ENCODE peak calls at places on chromosomes 4 and X, in seven cellular contexts. V is tibial artery, N is neural crest cell, E is choroid plexus epithelial cell, O is MCF 10A, P is AG09309, S is A673. M is an unnamed sample.

GRCh38 chr4:106358899-106359298 is 9.7 kb downstream of the GIMD1 start:
- DNase-seq in V (no peak), O (no peak), N (no peak), S (no peak), P (peak; percentile 58), E (peak; percentile 63), M (no peak)

GRCh38 chr4:106615407-106615945 is 246.9 kb upstream of the GIMD1 start:
- DNase-seq in N (no peak), P (no peak), V (no peak), E (peak; percentile 19), O (no peak), S (peak; percentile 41), M (no peak)

GRCh38 chr4:183354213-183354612 is 32.0 kb upstream of the CLDN24 start:
- DNase-seq in V (no peak), O (peak; percentile 67), P (no peak), E (no peak), S (no peak), N (no peak), M (no peak)

GRCh38 chr4:82797591-82798081 is 960 bp downstream of the SCD5 start:
- DNase-seq in E (no peak), S (no peak), O (peak; percentile 23), P (no peak), V (no peak), N (peak; percentile 21), M (no peak)

GRCh38 chr4:38366451-38366850 is 297.5 kb upstream of the KLF3 start:
- DNase-seq in P (no peak), S (peak; percentile 68), O (no peak), V (peak; percentile 47), N (no peak), E (no peak), M (no peak)

GRCh38 chrX:22109442-22109841 is 77.3 kb downstream of the PHEX start:
- DNase-seq in O (no peak), V (no peak), E (peak; percentile 39), N (no peak), S (peak; percentile 28), P (no peak), M (no peak)

GRCh38 chr4:20684852-20685763 is 15.2 kb upstream of the PACRGL start:
- DNase-seq in V (no peak), O (peak; percentile 40), E (peak; percentile 52), N (no peak), P (no peak), S (peak; percentile 57), M (no peak)

GRCh38 chr4:22485751-22486150 is 30.1 kb downstream of the ADGRA3 start:
- DNase-seq in O (peak; percentile 60), E (peak; percentile 75), N (no peak), V (no peak), P (peak; percentile 56), S (peak; percentile 37), M (no peak)

GRCh38 chrX:143781103-143781502 is 60.6 kb upstream of the SPANXN2 start:
- DNase-seq in P (no peak), E (peak; percentile 1), V (no peak), O (peak; percentile 75), S (no peak), N (no peak), M (no peak)

GRCh38 chr4:183422962-183423653 is 21.3 kb upstream of the CDKN2AIP start:
- DNase-seq in S (peak; percentile 64), V (no peak), P (no peak), N (no peak), E (peak; percentile 46), O (peak; percentile 66), M (no peak)

GRCh38 chrX:149495573-149496071 is 9.5 kb downstream of the IDS start:
- DNase-seq in P (peak; percentile 39), E (peak; percentile 75), V (no peak), O (peak; percentile 85), S (peak; percentile 4), N (no peak), M (no peak)

GRCh38 chr4:96035727-96036126 is 195.8 kb downstream of the PDHA2 start:
- DNase-seq in S (peak; percentile 39), O (peak; percentile 51), E (peak; percentile 59), N (no peak), V (no peak), P (no peak), M (no peak)

GRCh38 chrX:78665286-78665685 is 6.2 kb upstream of the RTL3 start:
- DNase-seq in S (no peak), O (no peak), N (no peak), V (no peak), E (no peak), P (no peak), M (no peak)

GRCh38 chrX:119488749-119489148 is 20.5 kb downstream of the SLC25A5 start:
- DNase-seq in S (peak; percentile 58), P (no peak), N (peak; percentile 42), V (peak; percentile 38), O (peak; percentile 72), E (peak; percentile 58), M (no peak)

GRCh38 chrX:153582896-153583295 is 16.0 kb downstream of the CCNQ start:
- DNase-seq in N (peak; percentile 16), P (no peak), E (peak; percentile 58), S (peak; percentile 33), V (peak; percentile 25), O (no peak), M (no peak)

GRCh38 chrX:40778861-40779575 is 43.7 kb upstream of the MED14 start:
- DNase-seq in N (no peak), E (no peak), O (peak; percentile 57), P (no peak), S (no peak), V (no peak), M (no peak)

GRCh38 chr4:107901213-107901934 is 30.0 kb upstream of the CYP2U1 start:
- DNase-seq in N (no peak), O (no peak), P (no peak), E (no peak), S (no peak), V (no peak), M (no peak)

GRCh38 chr4:107902715-107903114 is 28.6 kb upstream of the CYP2U1 start:
- DNase-seq in E (no peak), P (no peak), V (no peak), S (no peak), O (no peak), N (no peak), M (no peak)

GRCh38 chr4:107908377-107908776 is 23.0 kb upstream of the CYP2U1 start:
- DNase-seq in O (no peak), E (no peak), S (no peak), V (no peak), P (no peak), N (no peak), M (no peak)

DNA sequence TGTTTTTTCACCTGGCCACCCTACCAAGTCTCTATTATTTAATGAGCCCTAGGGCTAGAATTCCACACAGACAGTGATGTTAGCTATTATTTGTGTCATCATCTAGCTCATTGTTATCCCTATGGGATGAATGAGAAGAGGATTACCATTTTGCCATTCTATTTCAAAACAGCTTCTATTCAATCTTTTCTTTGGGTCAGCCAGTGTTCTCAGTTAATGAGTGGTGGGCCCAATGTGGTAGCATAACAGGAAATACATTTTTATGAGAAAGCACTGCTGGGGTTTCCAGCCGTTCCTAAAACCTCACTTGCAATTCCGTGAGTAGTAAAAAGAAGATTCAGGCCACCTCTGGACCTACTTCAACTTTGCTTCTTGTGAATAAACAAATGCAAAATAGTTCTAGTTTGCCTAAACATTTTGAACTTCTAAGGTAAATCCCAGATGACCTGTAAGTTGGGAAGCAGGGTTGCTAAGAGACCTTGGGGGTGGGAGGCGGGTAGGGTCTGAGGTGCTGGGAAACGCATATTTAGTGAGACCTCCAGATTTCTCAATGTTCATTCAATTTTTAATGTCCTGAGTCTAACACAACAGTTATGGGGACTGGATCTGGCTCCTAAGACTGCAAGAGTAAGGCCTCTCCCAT is 24.8 kb upstream of the CYP2U1 start:
- DNase-seq in N (no peak), E (no peak), S (no peak), P (no peak), V (no peak), O (no peak), M (no peak)
- TF ChIP-seq CTCF in N (no peak), E (no peak), S (no peak), P (no peak), V (no peak), O (no peak), M (no peak)

GRCh38 chrX:17007134-17007768 is 60.8 kb downstream of the REPS2 start:
- DNase-seq in E (peak; percentile 40), S (peak; percentile 58), N (no peak), V (no peak), P (no peak), O (peak; percentile 51), M (no peak)
- TF ChIP-seq CTCF in E (peak; percentile 65), S (peak; percentile 66), N (peak; percentile 43), V (peak; percentile 39), P (peak; percentile 55), O (no peak), M (no peak)

GRCh38 chr4:99459546-99460042 is 24.5 kb upstream of the ADH7 start:
- DNase-seq in N (no peak), P (no peak), E (no peak), O (no peak), S (no peak), V (no peak), M (no peak)

GRCh38 chr4:99458911-99459447 is 23.8 kb upstream of the ADH7 start:
- DNase-seq in O (peak; percentile 45), E (peak; percentile 19), V (no peak), S (no peak), N (no peak), P (no peak), M (no peak)

GRCh38 chr4:99461623-99462401 is 26.7 kb upstream of the ADH7 start:
- DNase-seq in P (no peak), S (no peak), E (no peak), N (no peak), V (no peak), O (no peak), M (no peak)

GRCh38 chr4:99463566-99463965 is 28.4 kb upstream of the ADH7 start:
- DNase-seq in P (no peak), S (no peak), O (no peak), N (no peak), V (no peak), E (no peak), M (no peak)

GRCh38 chr4:99462875-99463464 is 27.8 kb upstream of the ADH7 start:
- DNase-seq in E (peak; percentile 88), P (peak; percentile 33), V (peak; percentile 49), S (peak; percentile 79), N (peak; percentile 25), O (peak; percentile 82), M (peak; percentile 37)
- TF ChIP-seq CTCF in E (peak; percentile 88), P (peak; percentile 80), V (peak; percentile 80), S (peak; percentile 87), N (peak; percentile 91), O (peak; percentile 84), M (peak; percentile 92)

DNA sequence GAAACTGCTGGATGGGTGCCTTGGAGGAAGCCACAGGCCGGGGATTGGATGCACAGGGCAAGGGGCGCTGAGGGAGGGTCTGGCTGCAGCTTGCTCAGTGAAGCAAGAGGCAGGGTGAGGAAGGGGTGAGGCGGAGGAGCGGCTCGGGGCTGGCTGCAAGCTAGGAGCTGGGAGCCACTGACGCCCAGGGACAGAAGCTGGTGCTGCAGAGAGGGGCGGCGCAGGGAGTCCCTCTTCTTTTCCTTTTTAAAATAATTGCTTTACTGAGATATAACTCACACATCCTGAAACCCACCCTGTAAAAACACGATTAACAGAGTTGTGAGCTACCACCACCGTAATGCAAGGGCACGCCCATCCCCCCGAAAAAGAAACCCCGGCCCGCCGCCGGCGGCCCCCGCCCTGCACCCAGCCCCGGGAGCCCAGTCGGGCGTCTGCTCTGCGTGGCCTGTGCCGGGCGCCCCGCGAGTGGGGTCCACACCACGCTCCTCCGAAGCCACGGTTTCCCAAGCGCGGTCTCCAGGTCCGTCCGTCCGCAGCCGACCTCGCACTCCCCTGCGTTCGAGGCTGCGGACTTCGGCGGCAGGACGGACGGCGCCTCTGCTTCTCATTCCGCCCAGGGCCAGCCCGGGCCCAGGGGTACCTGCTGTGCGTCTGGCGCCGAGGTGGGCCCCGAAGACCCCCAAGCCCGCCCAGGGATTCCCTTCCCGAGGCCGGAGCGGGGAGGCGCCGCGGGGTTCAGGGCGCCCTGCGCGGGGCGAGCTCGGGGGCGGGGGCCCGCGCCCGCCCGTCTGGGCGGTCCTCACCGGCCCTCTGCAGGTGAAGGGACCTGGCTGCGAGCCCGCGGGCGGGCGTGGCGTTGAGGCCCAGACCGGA is 865 bp upstream of the UVSSA start:
- DNase-seq in E (peak; percentile 66), O (peak; percentile 47), S (peak; percentile 72), P (no peak), V (peak; percentile 45), N (peak; percentile 56), M (no peak)
- TF ChIP-seq CTCF in E (peak; percentile 58), O (peak; percentile 25), S (peak; percentile 51), P (peak; percentile 24), V (no peak), N (peak; percentile 44), M (peak; percentile 30)